ENCODE peak calls at places on chromosome 20, in four cellular contexts. One of them, this sample, is unnamed.

GRCh38 chr20:41126719-41127118 is 10.6 kb upstream of the PLCG1 start:
- DNase-seq in upper lobe of left lung: no peak
- DNase-seq in A549: no peak
- DNase-seq in ovary: no peak
- DNase-seq in this sample: no peak

GRCh38 chr20:9555781-9556180 is 41.4 kb downstream of the LAMP5 start:
- DNase-seq in upper lobe of left lung: no peak
- DNase-seq in A549: no peak
- DNase-seq in ovary: no peak
- DNase-seq in this sample: no peak

GRCh38 chr20:48800227-48800626 is 27.6 kb downstream of the PREX1 start:
- DNase-seq in upper lobe of left lung: no peak
- DNase-seq in A549: no peak
- DNase-seq in ovary: no peak
- DNase-seq in this sample: no peak

GRCh38 chr20:11281240-11281639 is 607.4 kb upstream of the JAG1 start:
- DNase-seq in upper lobe of left lung: no peak
- DNase-seq in A549: no peak
- DNase-seq in ovary: no peak
- DNase-seq in this sample: no peak

GRCh38 chr20:47351643-47352331 is 4.7 kb downstream of the ZMYND8 start:
- DNase-seq in upper lobe of left lung: no peak
- DNase-seq in A549: no peak
- DNase-seq in ovary: no peak
- DNase-seq in this sample: no peak

GRCh38 chr20:50844430-50845100 is 49.7 kb downstream of the BCAS4 start:
- DNase-seq in upper lobe of left lung: no peak
- DNase-seq in A549: peak
- DNase-seq in ovary: no peak
- DNase-seq in this sample: peak

GRCh38 chr20:11544029-11544678 is 373.5 kb upstream of the BTBD3 start:
- DNase-seq in upper lobe of left lung: no peak
- DNase-seq in A549: peak
- DNase-seq in ovary: no peak
- DNase-seq in this sample: no peak

GRCh38 chr20:42639140-42639539 is 550.6 kb downstream of the PTPRT start:
- DNase-seq in upper lobe of left lung: no peak
- DNase-seq in A549: no peak
- DNase-seq in ovary: no peak
- DNase-seq in this sample: no peak

GRCh38 chr20:48995599-48995998 is 50.5 kb upstream of the CSE1L start:
- DNase-seq in upper lobe of left lung: no peak
- DNase-seq in A549: no peak
- DNase-seq in ovary: no peak
- DNase-seq in this sample: no peak

GRCh38 chr20:60363698-60364097 is 405.5 kb downstream of the CDH26 start:
- DNase-seq in upper lobe of left lung: no peak
- DNase-seq in A549: no peak
- DNase-seq in ovary: no peak
- DNase-seq in this sample: no peak

GRCh38 chr20:50911030-50911429 is 20.2 kb downstream of the ADNP start:
- DNase-seq in upper lobe of left lung: no peak
- DNase-seq in A549: no peak
- DNase-seq in ovary: no peak
- DNase-seq in this sample: no peak

GRCh38 chr20:64069614-64070243 is 6.7 kb downstream of the TCEA2 start:
- DNase-seq in upper lobe of left lung: no peak
- DNase-seq in A549: peak
- DNase-seq in ovary: no peak
- DNase-seq in this sample: no peak

GRCh38 chr20:18853946-18854646 is 40.5 kb downstream of the SCP2D1 start:
- DNase-seq in upper lobe of left lung: no peak
- DNase-seq in A549: no peak
- DNase-seq in ovary: no peak
- DNase-seq in this sample: no peak

GRCh38 chr20:31547017-31547675 is 32.9 kb downstream of the HM13 start:
- DNase-seq in upper lobe of left lung: peak
- DNase-seq in A549: no peak
- DNase-seq in ovary: peak
- DNase-seq in this sample: peak

GRCh38 chr20:10225439-10226080 is 6.9 kb downstream of the SNAP25 start:
- DNase-seq in upper lobe of left lung: no peak
- DNase-seq in A549: peak
- DNase-seq in ovary: no peak
- DNase-seq in this sample: no peak

GRCh38 chr20:3808141-3808479 is 12.0 kb downstream of the CDC25B start:
- DNase-seq in upper lobe of left lung: peak
- DNase-seq in A549: peak
- DNase-seq in ovary: peak
- DNase-seq in this sample: peak

GRCh38 chr20:13771853-13772453 is 12.8 kb downstream of the ESF1 start:
- DNase-seq in upper lobe of left lung: no peak
- DNase-seq in A549: peak
- DNase-seq in ovary: no peak
- DNase-seq in this sample: no peak

GRCh38 chr20:53943522-53944291 is 126.7 kb downstream of the BCAS1 start:
- DNase-seq in upper lobe of left lung: no peak
- DNase-seq in A549: peak
- DNase-seq in ovary: no peak
- DNase-seq in this sample: no peak

GRCh38 chr20:47097691-47098622 is 203.3 kb downstream of the EYA2 start:
- DNase-seq in upper lobe of left lung: no peak
- DNase-seq in A549: no peak
- DNase-seq in ovary: no peak
- DNase-seq in this sample: no peak

GRCh38 chr20:45456632-45457031 is 12.9 kb upstream of the WFDC2 start:
- DNase-seq in upper lobe of left lung: peak
- DNase-seq in A549: no peak
- DNase-seq in ovary: no peak
- DNase-seq in this sample: no peak

GRCh38 chr20:44841955-44842354 is 31.6 kb upstream of the RIMS4 start:
- DNase-seq in upper lobe of left lung: no peak
- DNase-seq in A549: no peak
- DNase-seq in ovary: no peak
- DNase-seq in this sample: no peak

GRCh38 chr20:63697868-63698545 is 1.6 kb downstream of the TNFRSF6B start:
- DNase-seq in upper lobe of left lung: no peak
- DNase-seq in A549: no peak
- DNase-seq in ovary: peak
- DNase-seq in this sample: peak

DNA sequence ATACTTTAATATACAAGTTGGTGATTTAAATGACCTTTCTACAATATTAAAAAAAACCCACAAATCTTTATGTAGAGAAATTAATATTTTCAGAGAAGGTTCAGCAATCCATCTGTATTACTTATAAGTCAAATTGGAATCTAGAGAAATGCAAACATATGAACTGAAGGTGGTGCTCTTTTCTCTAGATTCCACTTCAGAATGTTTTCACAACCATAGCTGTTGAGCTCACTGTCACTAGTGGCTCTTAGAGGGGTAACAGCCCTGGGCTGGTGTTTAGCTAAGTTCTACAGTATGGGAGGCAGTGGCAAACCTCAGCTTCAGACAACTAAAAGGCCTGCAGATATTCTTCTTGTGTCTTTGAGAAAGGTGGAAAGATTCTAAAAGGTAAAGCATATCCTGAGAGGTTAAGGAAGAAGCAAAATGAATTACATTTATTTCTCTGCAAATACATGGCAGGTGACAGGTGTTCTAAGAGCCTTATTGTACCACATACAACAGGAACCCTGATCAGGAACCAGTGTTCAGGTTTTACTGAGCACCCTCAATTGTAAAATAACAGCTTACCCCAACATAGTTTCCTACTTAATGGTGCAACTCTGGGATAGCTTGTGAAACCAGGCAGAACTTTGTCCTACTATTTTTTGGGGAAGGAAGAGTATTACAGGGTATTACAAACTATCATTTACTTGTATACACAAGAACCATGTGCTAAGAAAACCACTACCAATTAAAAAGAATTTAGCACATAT is 56.6 kb upstream of the SAMHD1 start:
- DNase-seq in upper lobe of left lung: no peak
- DNase-seq in A549: no peak
- DNase-seq in ovary: no peak
- DNase-seq in this sample: no peak
- TF ChIP-seq CTCF in upper lobe of left lung: peak
- TF ChIP-seq CTCF in A549: no peak
- TF ChIP-seq CTCF in ovary: no peak
- TF ChIP-seq CTCF in this sample: no peak

GRCh38 chr20:21251278-21251677 is 51.9 kb upstream of the XRN2 start:
- DNase-seq in upper lobe of left lung: no peak
- DNase-seq in A549: no peak
- DNase-seq in ovary: no peak
- DNase-seq in this sample: no peak
- H3K4me3 ChIP-seq in upper lobe of left lung: no peak
- H3K4me3 ChIP-seq in A549: no peak
- H3K4me3 ChIP-seq in ovary: no peak
- H3K4me3 ChIP-seq in this sample: no peak

GRCh38 chr20:34164569-34164968 is 52.5 kb upstream of the EIF2S2 start:
- DNase-seq in upper lobe of left lung: no peak
- DNase-seq in A549: no peak
- DNase-seq in ovary: no peak
- DNase-seq in this sample: no peak
- TF ChIP-seq POLR2A in upper lobe of left lung: no peak
- TF ChIP-seq POLR2A in A549: no peak
- TF ChIP-seq POLR2A in ovary: no peak
- TF ChIP-seq POLR2A in this sample: no peak

GRCh38 chr20:37406010-37406998 is 60.4 kb downstream of the SRC start:
- DNase-seq in upper lobe of left lung: peak
- DNase-seq in A549: peak
- DNase-seq in ovary: peak
- DNase-seq in this sample: peak
- TF ChIP-seq CTCF in upper lobe of left lung: no peak
- TF ChIP-seq CTCF in A549: no peak
- TF ChIP-seq CTCF in ovary: no peak
- TF ChIP-seq CTCF in this sample: no peak

GRCh38 chr20:23350007-23350854 is at the start of gene NXT1:
- DNase-seq in upper lobe of left lung: peak
- DNase-seq in A549: peak
- DNase-seq in ovary: peak
- DNase-seq in this sample: peak

GRCh38 chr20:23347791-23348190 is 2.8 kb upstream of the NXT1 start:
- DNase-seq in upper lobe of left lung: no peak
- DNase-seq in A549: no peak
- DNase-seq in ovary: no peak
- DNase-seq in this sample: no peak

GRCh38 chr20:23356203-23356602 is 5.6 kb downstream of the NXT1 start:
- DNase-seq in upper lobe of left lung: no peak
- DNase-seq in A549: no peak
- DNase-seq in ovary: no peak
- DNase-seq in this sample: no peak

GRCh38 chr20:23349338-23350006 is 1.1 kb upstream of the NXT1 start:
- DNase-seq in upper lobe of left lung: no peak
- DNase-seq in A549: peak
- DNase-seq in ovary: peak
- DNase-seq in this sample: peak

DNA sequence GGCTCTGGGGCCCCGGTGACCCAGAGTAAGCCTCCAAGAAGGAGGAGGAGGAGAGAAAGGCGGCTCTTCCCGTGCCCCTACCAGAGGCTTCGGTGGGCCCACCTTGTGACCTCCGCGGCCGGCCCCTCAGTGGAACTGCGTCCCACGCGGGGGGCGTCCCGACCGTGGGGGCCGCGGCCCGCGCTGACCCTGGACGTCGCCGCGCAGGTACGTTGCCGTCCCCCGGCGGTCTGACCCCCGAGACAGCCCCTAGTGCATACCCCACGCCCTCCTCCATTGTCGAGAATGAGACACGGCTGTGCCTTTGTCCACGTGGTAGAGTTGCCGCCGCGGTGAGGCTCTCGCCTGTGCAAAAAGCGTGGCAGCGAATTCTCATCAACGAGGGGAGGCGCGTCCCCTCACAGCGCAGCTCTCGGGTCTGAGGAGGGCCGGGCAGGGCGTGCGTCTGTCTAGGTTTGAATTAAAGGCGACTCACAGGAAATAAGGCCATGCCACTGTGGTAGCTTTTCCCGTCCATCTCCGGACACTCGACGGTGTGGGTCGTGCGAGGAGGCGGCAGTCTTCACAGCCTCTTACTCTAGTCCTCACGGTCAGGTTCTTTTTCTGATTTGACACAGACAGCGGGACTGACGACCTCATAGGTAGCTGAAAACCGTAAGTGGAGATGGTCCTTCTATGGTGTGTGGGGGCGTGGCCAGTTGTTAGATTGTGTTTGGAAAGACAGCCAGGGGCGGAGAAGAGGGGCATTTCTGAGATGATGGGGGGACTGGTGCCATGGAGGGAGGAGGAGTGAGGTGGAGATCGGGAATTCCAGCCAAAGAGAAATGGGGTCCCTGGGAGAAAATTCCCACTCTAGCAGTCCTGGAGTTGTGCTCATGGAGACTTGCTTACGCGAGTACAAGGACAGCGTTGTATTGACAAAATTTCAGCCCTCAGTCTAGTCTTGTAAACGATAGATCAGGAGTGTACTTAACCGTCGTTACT is 556 bp downstream of the NXT1 start:
- DNase-seq in upper lobe of left lung: peak
- DNase-seq in A549: peak
- DNase-seq in ovary: peak
- DNase-seq in this sample: peak
- H3K4me3 ChIP-seq in upper lobe of left lung: peak
- H3K4me3 ChIP-seq in A549: peak
- H3K4me3 ChIP-seq in ovary: peak
- H3K4me3 ChIP-seq in this sample: peak

GRCh38 chr20:59008715-59009336 is 1.8 kb upstream of the CTSZ start:
- DNase-seq in upper lobe of left lung: peak
- DNase-seq in A549: no peak
- DNase-seq in ovary: no peak
- DNase-seq in this sample: peak

GRCh38 chr20:59010321-59010994 is 3.4 kb upstream of the CTSZ start:
- DNase-seq in upper lobe of left lung: peak
- DNase-seq in A549: no peak
- DNase-seq in ovary: no peak
- DNase-seq in this sample: peak

GRCh38 chr20:59013959-59014608 is 5.1 kb upstream of the TUBB1 start:
- DNase-seq in upper lobe of left lung: no peak
- DNase-seq in A549: no peak
- DNase-seq in ovary: no peak
- DNase-seq in this sample: no peak

GRCh38 chr20:59013031-59013951 is 5.9 kb upstream of the TUBB1 start:
- DNase-seq in upper lobe of left lung: no peak
- DNase-seq in A549: no peak
- DNase-seq in ovary: no peak
- DNase-seq in this sample: peak

GRCh38 chr20:59010995-59011873 is 4.2 kb upstream of the CTSZ start:
- DNase-seq in upper lobe of left lung: no peak
- DNase-seq in A549: no peak
- DNase-seq in ovary: no peak
- DNase-seq in this sample: peak
- TF ChIP-seq POLR2A in upper lobe of left lung: no peak
- TF ChIP-seq POLR2A in A549: no peak
- TF ChIP-seq POLR2A in ovary: no peak
- TF ChIP-seq POLR2A in this sample: no peak

This sample was measured in lower leg skin.